ENCODE peak calls at places on chromosomes 5 and 9, in five cellular contexts. One of them, this sample, is unnamed.

GRCh38 chr9:118614011-118614410 is 755.2 kb downstream of the BRINP1 start:
- DNase-seq in T-helper 9 cell: no peak
- DNase-seq in AG10803: no peak
- DNase-seq in stimulated activated effector memory CD8-positive, alpha-beta T cell treated with anti-CD3 and anti-CD28 coated beads, Interleukin-12 subunit alpha, Interleukin-12 subunit beta, amount 100 ng/mL, for 72 hours: no peak
- DNase-seq in dermis blood vessel endothelial cell: no peak
- DNase-seq in this sample: no peak

GRCh38 chr5:10333154-10334006 is 20.1 kb upstream of the MARCHF6 start:
- DNase-seq in T-helper 9 cell: no peak
- DNase-seq in stimulated activated effector memory CD8-positive, alpha-beta T cell treated with anti-CD3 and anti-CD28 coated beads, Interleukin-12 subunit alpha, Interleukin-12 subunit beta, amount 100 ng/mL, for 72 hours: no peak
- DNase-seq in AG10803: no peak
- DNase-seq in dermis blood vessel endothelial cell: peak
- DNase-seq in this sample: no peak

GRCh38 chr9:5696884-5697283 is 68.0 kb downstream of the RIC1 start:
- DNase-seq in dermis blood vessel endothelial cell: no peak
- DNase-seq in AG10803: no peak
- DNase-seq in T-helper 9 cell: no peak
- DNase-seq in stimulated activated effector memory CD8-positive, alpha-beta T cell treated with anti-CD3 and anti-CD28 coated beads, Interleukin-12 subunit alpha, Interleukin-12 subunit beta, amount 100 ng/mL, for 72 hours: no peak
- DNase-seq in this sample: no peak

GRCh38 chr9:73183917-73184861 is 32.5 kb downstream of the ANXA1 start:
- DNase-seq in T-helper 9 cell: no peak
- DNase-seq in AG10803: peak
- DNase-seq in stimulated activated effector memory CD8-positive, alpha-beta T cell treated with anti-CD3 and anti-CD28 coated beads, Interleukin-12 subunit alpha, Interleukin-12 subunit beta, amount 100 ng/mL, for 72 hours: no peak
- DNase-seq in dermis blood vessel endothelial cell: peak
- DNase-seq in this sample: peak

GRCh38 chr9:114051281-114051680 is 26.8 kb downstream of the AMBP start:
- DNase-seq in T-helper 9 cell: no peak
- DNase-seq in AG10803: no peak
- DNase-seq in dermis blood vessel endothelial cell: no peak
- DNase-seq in stimulated activated effector memory CD8-positive, alpha-beta T cell treated with anti-CD3 and anti-CD28 coated beads, Interleukin-12 subunit alpha, Interleukin-12 subunit beta, amount 100 ng/mL, for 72 hours: no peak
- DNase-seq in this sample: no peak

GRCh38 chr5:154782326-154782725 is 27.1 kb downstream of the LARP1 start:
- DNase-seq in stimulated activated effector memory CD8-positive, alpha-beta T cell treated with anti-CD3 and anti-CD28 coated beads, Interleukin-12 subunit alpha, Interleukin-12 subunit beta, amount 100 ng/mL, for 72 hours: no peak
- DNase-seq in AG10803: no peak
- DNase-seq in dermis blood vessel endothelial cell: no peak
- DNase-seq in T-helper 9 cell: no peak
- DNase-seq in this sample: no peak

GRCh38 chr9:109972026-109973005 is 192.3 kb downstream of the PALM2AKAP2 start:
- DNase-seq in stimulated activated effector memory CD8-positive, alpha-beta T cell treated with anti-CD3 and anti-CD28 coated beads, Interleukin-12 subunit alpha, Interleukin-12 subunit beta, amount 100 ng/mL, for 72 hours: no peak
- DNase-seq in T-helper 9 cell: no peak
- DNase-seq in AG10803: no peak
- DNase-seq in dermis blood vessel endothelial cell: peak
- DNase-seq in this sample: peak

GRCh38 chr9:88684046-88684445 is 149.1 kb downstream of the NXNL2 start:
- DNase-seq in T-helper 9 cell: no peak
- DNase-seq in stimulated activated effector memory CD8-positive, alpha-beta T cell treated with anti-CD3 and anti-CD28 coated beads, Interleukin-12 subunit alpha, Interleukin-12 subunit beta, amount 100 ng/mL, for 72 hours: no peak
- DNase-seq in dermis blood vessel endothelial cell: no peak
- DNase-seq in AG10803: no peak
- DNase-seq in this sample: no peak

GRCh38 chr5:103289024-103289423 is 30.5 kb downstream of the MACIR start:
- DNase-seq in AG10803: no peak
- DNase-seq in stimulated activated effector memory CD8-positive, alpha-beta T cell treated with anti-CD3 and anti-CD28 coated beads, Interleukin-12 subunit alpha, Interleukin-12 subunit beta, amount 100 ng/mL, for 72 hours: no peak
- DNase-seq in dermis blood vessel endothelial cell: no peak
- DNase-seq in T-helper 9 cell: no peak
- DNase-seq in this sample: no peak

GRCh38 chr5:1412621-1413020 is 32.6 kb downstream of the SLC6A3 start:
- DNase-seq in stimulated activated effector memory CD8-positive, alpha-beta T cell treated with anti-CD3 and anti-CD28 coated beads, Interleukin-12 subunit alpha, Interleukin-12 subunit beta, amount 100 ng/mL, for 72 hours: no peak
- DNase-seq in T-helper 9 cell: no peak
- DNase-seq in dermis blood vessel endothelial cell: no peak
- DNase-seq in AG10803: no peak
- DNase-seq in this sample: no peak

GRCh38 chr9:107782381-107782780 is 292.8 kb upstream of the KLF4 start:
- DNase-seq in dermis blood vessel endothelial cell: no peak
- DNase-seq in T-helper 9 cell: no peak
- DNase-seq in AG10803: peak
- DNase-seq in stimulated activated effector memory CD8-positive, alpha-beta T cell treated with anti-CD3 and anti-CD28 coated beads, Interleukin-12 subunit alpha, Interleukin-12 subunit beta, amount 100 ng/mL, for 72 hours: no peak
- DNase-seq in this sample: no peak

GRCh38 chr5:93342563-93343061 is 238.4 kb downstream of the NR2F1-AS1 start:
- DNase-seq in T-helper 9 cell: no peak
- DNase-seq in AG10803: no peak
- DNase-seq in stimulated activated effector memory CD8-positive, alpha-beta T cell treated with anti-CD3 and anti-CD28 coated beads, Interleukin-12 subunit alpha, Interleukin-12 subunit beta, amount 100 ng/mL, for 72 hours: no peak
- DNase-seq in dermis blood vessel endothelial cell: no peak
- DNase-seq in this sample: no peak

GRCh38 chr9:70924905-70925547 is 196.4 kb downstream of the TRPM3 start:
- DNase-seq in dermis blood vessel endothelial cell: peak
- DNase-seq in T-helper 9 cell: no peak
- DNase-seq in AG10803: peak
- DNase-seq in stimulated activated effector memory CD8-positive, alpha-beta T cell treated with anti-CD3 and anti-CD28 coated beads, Interleukin-12 subunit alpha, Interleukin-12 subunit beta, amount 100 ng/mL, for 72 hours: no peak
- DNase-seq in this sample: peak

GRCh38 chr5:134177197-134178171 is 734 bp upstream of the SKP1 start:
- DNase-seq in AG10803: peak
- DNase-seq in stimulated activated effector memory CD8-positive, alpha-beta T cell treated with anti-CD3 and anti-CD28 coated beads, Interleukin-12 subunit alpha, Interleukin-12 subunit beta, amount 100 ng/mL, for 72 hours: no peak
- DNase-seq in dermis blood vessel endothelial cell: peak
- DNase-seq in T-helper 9 cell: no peak
- DNase-seq in this sample: peak

GRCh38 chr5:147036691-147037245 is 158.2 kb upstream of the PPP2R2B start:
- DNase-seq in AG10803: no peak
- DNase-seq in dermis blood vessel endothelial cell: no peak
- DNase-seq in T-helper 9 cell: no peak
- DNase-seq in stimulated activated effector memory CD8-positive, alpha-beta T cell treated with anti-CD3 and anti-CD28 coated beads, Interleukin-12 subunit alpha, Interleukin-12 subunit beta, amount 100 ng/mL, for 72 hours: no peak
- DNase-seq in this sample: no peak

GRCh38 chr5:1487079-1487764 is 36.5 kb downstream of the LPCAT1 start:
- DNase-seq in stimulated activated effector memory CD8-positive, alpha-beta T cell treated with anti-CD3 and anti-CD28 coated beads, Interleukin-12 subunit alpha, Interleukin-12 subunit beta, amount 100 ng/mL, for 72 hours: no peak
- DNase-seq in T-helper 9 cell: no peak
- DNase-seq in dermis blood vessel endothelial cell: no peak
- DNase-seq in AG10803: no peak
- DNase-seq in this sample: no peak

GRCh38 chr5:154811653-154812465 is 38.5 kb downstream of the FAXDC2 start:
- DNase-seq in stimulated activated effector memory CD8-positive, alpha-beta T cell treated with anti-CD3 and anti-CD28 coated beads, Interleukin-12 subunit alpha, Interleukin-12 subunit beta, amount 100 ng/mL, for 72 hours: peak
- DNase-seq in AG10803: peak
- DNase-seq in dermis blood vessel endothelial cell: peak
- DNase-seq in T-helper 9 cell: peak
- DNase-seq in this sample: peak

GRCh38 chr5:82513739-82514138 is 235.6 kb upstream of the RPS23 start:
- DNase-seq in stimulated activated effector memory CD8-positive, alpha-beta T cell treated with anti-CD3 and anti-CD28 coated beads, Interleukin-12 subunit alpha, Interleukin-12 subunit beta, amount 100 ng/mL, for 72 hours: no peak
- DNase-seq in AG10803: no peak
- DNase-seq in T-helper 9 cell: no peak
- DNase-seq in dermis blood vessel endothelial cell: no peak
- DNase-seq in this sample: no peak

GRCh38 chr9:92140754-92141143 is 25.5 kb upstream of the SPTLC1 start:
- DNase-seq in T-helper 9 cell: no peak
- DNase-seq in dermis blood vessel endothelial cell: peak
- DNase-seq in AG10803: no peak
- DNase-seq in stimulated activated effector memory CD8-positive, alpha-beta T cell treated with anti-CD3 and anti-CD28 coated beads, Interleukin-12 subunit alpha, Interleukin-12 subunit beta, amount 100 ng/mL, for 72 hours: no peak
- DNase-seq in this sample: no peak

GRCh38 chr5:111075520-111075919 is 4.0 kb downstream of the TSLP start:
- DNase-seq in T-helper 9 cell: no peak
- DNase-seq in stimulated activated effector memory CD8-positive, alpha-beta T cell treated with anti-CD3 and anti-CD28 coated beads, Interleukin-12 subunit alpha, Interleukin-12 subunit beta, amount 100 ng/mL, for 72 hours: no peak
- DNase-seq in AG10803: peak
- DNase-seq in dermis blood vessel endothelial cell: no peak
- DNase-seq in this sample: no peak

GRCh38 chr9:91949946-91950664 is at the start of gene ROR2:
- DNase-seq in T-helper 9 cell: peak
- DNase-seq in stimulated activated effector memory CD8-positive, alpha-beta T cell treated with anti-CD3 and anti-CD28 coated beads, Interleukin-12 subunit alpha, Interleukin-12 subunit beta, amount 100 ng/mL, for 72 hours: peak
- DNase-seq in AG10803: peak
- DNase-seq in dermis blood vessel endothelial cell: peak
- DNase-seq in this sample: peak

GRCh38 chr9:136734837-136735496 is 7.8 kb downstream of the LCN10 start:
- DNase-seq in AG10803: no peak
- DNase-seq in T-helper 9 cell: no peak
- DNase-seq in stimulated activated effector memory CD8-positive, alpha-beta T cell treated with anti-CD3 and anti-CD28 coated beads, Interleukin-12 subunit alpha, Interleukin-12 subunit beta, amount 100 ng/mL, for 72 hours: no peak
- DNase-seq in dermis blood vessel endothelial cell: no peak
- DNase-seq in this sample: no peak

GRCh38 chr5:72328172-72328571 is 8.0 kb downstream of the PTCD2 start:
- DNase-seq in AG10803: peak
- DNase-seq in dermis blood vessel endothelial cell: no peak
- DNase-seq in T-helper 9 cell: no peak
- DNase-seq in stimulated activated effector memory CD8-positive, alpha-beta T cell treated with anti-CD3 and anti-CD28 coated beads, Interleukin-12 subunit alpha, Interleukin-12 subunit beta, amount 100 ng/mL, for 72 hours: no peak
- DNase-seq in this sample: peak

GRCh38 chr9:124371183-124371582 is 44.1 kb downstream of the PSMB7 start:
- DNase-seq in stimulated activated effector memory CD8-positive, alpha-beta T cell treated with anti-CD3 and anti-CD28 coated beads, Interleukin-12 subunit alpha, Interleukin-12 subunit beta, amount 100 ng/mL, for 72 hours: no peak
- DNase-seq in AG10803: peak
- DNase-seq in T-helper 9 cell: no peak
- DNase-seq in dermis blood vessel endothelial cell: no peak
- DNase-seq in this sample: no peak

GRCh38 chr9:14271078-14271673 is 42.8 kb downstream of the NFIB start:
- DNase-seq in dermis blood vessel endothelial cell: peak
- DNase-seq in T-helper 9 cell: no peak
- DNase-seq in AG10803: peak
- DNase-seq in stimulated activated effector memory CD8-positive, alpha-beta T cell treated with anti-CD3 and anti-CD28 coated beads, Interleukin-12 subunit alpha, Interleukin-12 subunit beta, amount 100 ng/mL, for 72 hours: no peak
- DNase-seq in this sample: peak

GRCh38 chr9:26375448-26375847 is 517.2 kb downstream of the CAAP1 start:
- DNase-seq in T-helper 9 cell: no peak
- DNase-seq in stimulated activated effector memory CD8-positive, alpha-beta T cell treated with anti-CD3 and anti-CD28 coated beads, Interleukin-12 subunit alpha, Interleukin-12 subunit beta, amount 100 ng/mL, for 72 hours: no peak
- DNase-seq in AG10803: peak
- DNase-seq in dermis blood vessel endothelial cell: no peak
- DNase-seq in this sample: no peak

GRCh38 chr5:176779537-176779936 is 30.8 kb upstream of the UNC5A start:
- DNase-seq in dermis blood vessel endothelial cell: no peak
- DNase-seq in stimulated activated effector memory CD8-positive, alpha-beta T cell treated with anti-CD3 and anti-CD28 coated beads, Interleukin-12 subunit alpha, Interleukin-12 subunit beta, amount 100 ng/mL, for 72 hours: no peak
- DNase-seq in AG10803: no peak
- DNase-seq in T-helper 9 cell: no peak
- DNase-seq in this sample: no peak

GRCh38 chr5:98775962-98776687 is 2.7 kb downstream of the RGMB start:
- DNase-seq in stimulated activated effector memory CD8-positive, alpha-beta T cell treated with anti-CD3 and anti-CD28 coated beads, Interleukin-12 subunit alpha, Interleukin-12 subunit beta, amount 100 ng/mL, for 72 hours: no peak
- DNase-seq in dermis blood vessel endothelial cell: peak
- DNase-seq in AG10803: peak
- DNase-seq in T-helper 9 cell: no peak
- DNase-seq in this sample: no peak

GRCh38 chr9:3525836-3526165 is at the start of gene RFX3:
- DNase-seq in stimulated activated effector memory CD8-positive, alpha-beta T cell treated with anti-CD3 and anti-CD28 coated beads, Interleukin-12 subunit alpha, Interleukin-12 subunit beta, amount 100 ng/mL, for 72 hours: peak
- DNase-seq in AG10803: peak
- DNase-seq in dermis blood vessel endothelial cell: peak
- DNase-seq in T-helper 9 cell: peak
- DNase-seq in this sample: peak

GRCh38 chr9:93949073-93949693 is 6.0 kb downstream of the BARX1 start:
- DNase-seq in stimulated activated effector memory CD8-positive, alpha-beta T cell treated with anti-CD3 and anti-CD28 coated beads, Interleukin-12 subunit alpha, Interleukin-12 subunit beta, amount 100 ng/mL, for 72 hours: no peak
- DNase-seq in AG10803: no peak
- DNase-seq in dermis blood vessel endothelial cell: no peak
- DNase-seq in T-helper 9 cell: no peak
- DNase-seq in this sample: no peak

GRCh38 chr5:7850533-7851239 is at the start of gene CFAP90:
- DNase-seq in T-helper 9 cell: peak
- DNase-seq in AG10803: peak
- DNase-seq in stimulated activated effector memory CD8-positive, alpha-beta T cell treated with anti-CD3 and anti-CD28 coated beads, Interleukin-12 subunit alpha, Interleukin-12 subunit beta, amount 100 ng/mL, for 72 hours: no peak
- DNase-seq in dermis blood vessel endothelial cell: peak
- DNase-seq in this sample: no peak

GRCh38 chr9:86242012-86242411 is 17.4 kb downstream of the C9orf153 start:
- DNase-seq in T-helper 9 cell: no peak
- DNase-seq in stimulated activated effector memory CD8-positive, alpha-beta T cell treated with anti-CD3 and anti-CD28 coated beads, Interleukin-12 subunit alpha, Interleukin-12 subunit beta, amount 100 ng/mL, for 72 hours: no peak
- DNase-seq in AG10803: no peak
- DNase-seq in dermis blood vessel endothelial cell: peak
- DNase-seq in this sample: no peak

GRCh38 chr9:87714819-87715218 is 11.1 kb upstream of the CTSL start:
- DNase-seq in stimulated activated effector memory CD8-positive, alpha-beta T cell treated with anti-CD3 and anti-CD28 coated beads, Interleukin-12 subunit alpha, Interleukin-12 subunit beta, amount 100 ng/mL, for 72 hours: no peak
- DNase-seq in T-helper 9 cell: no peak
- DNase-seq in AG10803: peak
- DNase-seq in dermis blood vessel endothelial cell: peak
- DNase-seq in this sample: peak

This sample was measured in globus pallidus.